ENCODE peak calls at places on chromosomes 13 and 19, in five cellular contexts. Q is stomach, X is tibial nerve, R is SK-N-SH, E is H1. T is an unnamed sample. For H3K4me1 and H3K9me3, the result is how much of the 10 kb centered on the place peaks cover.

GRCh38 chr13:35592457-35592856 is 116.0 kb upstream of the MAB21L1 start:
- DNase-seq in E (no peak), X (no peak), Q (no peak), R (no peak), T (no peak)

GRCh38 chr13:84126671-84127171 is 244.4 kb upstream of the SLITRK1 start:
- DNase-seq in E (no peak), Q (no peak), R (no peak), X (no peak), T (peak)

GRCh38 chr13:51225034-51225433 is 2.8 kb downstream of the FAM124A start:
- DNase-seq in Q (no peak), E (no peak), R (no peak), X (no peak), T (no peak)

GRCh38 chr13:25473864-25474263 is 102.1 kb downstream of the ATP8A2 start:
- DNase-seq in Q (no peak), R (no peak), X (no peak), E (no peak), T (no peak)

GRCh38 chr13:43200736-43201135 is 177.3 kb downstream of the DNAJC15 start:
- DNase-seq in E (no peak), Q (no peak), X (no peak), R (no peak), T (no peak)

GRCh38 chr19:15759962-15760565 is 22.3 kb downstream of the OR10H3 start:
- DNase-seq in R (peak), Q (no peak), E (no peak), X (no peak), T (no peak)

GRCh38 chr19:1172353-1173159 is 1.5 kb downstream of the SBNO2 start:
- DNase-seq in R (peak), X (no peak), E (no peak), Q (peak), T (peak)

GRCh38 chr13:24176351-24177101 is 16.0 kb downstream of the SPATA13 start:
- DNase-seq in Q (no peak), E (no peak), X (no peak), R (no peak), T (no peak)

GRCh38 chr13:50126378-50127016 is 111.3 kb downstream of the KCNRG start:
- DNase-seq in E (no peak), R (no peak), Q (no peak), X (no peak), T (no peak)

GRCh38 chr13:27425918-27426630 is 1.7 kb downstream of the GTF3A start:
- DNase-seq in X (peak), Q (peak), R (peak), E (peak), T (no peak)

GRCh38 chr19:55176116-55176515 is 4.0 kb downstream of the SYT5 start:
- DNase-seq in R (no peak), E (no peak), Q (no peak), X (no peak), T (no peak)

GRCh38 chr19:53971608-53972007 is 8.9 kb downstream of the CACNG8 start:
- DNase-seq in R (no peak), Q (no peak), E (no peak), X (no peak), T (no peak)

GRCh38 chr13:89061821-89062220 is 1390.7 kb downstream of the SLITRK5 start:
- DNase-seq in X (no peak), E (no peak), R (no peak), Q (no peak), T (no peak)

GRCh38 chr13:58165617-58166016 is 534.1 kb downstream of the PCDH17 start:
- DNase-seq in X (no peak), R (no peak), E (no peak), Q (no peak), T (no peak)

GRCh38 chr13:74774252-74774651 is 640.0 kb upstream of the KLF12 start:
- DNase-seq in X (no peak), Q (no peak), E (no peak), R (no peak), T (no peak)

GRCh38 chr19:46959962-46960556 is 59.6 kb upstream of the NPAS1 start:
- DNase-seq in E (no peak), Q (no peak), X (no peak), R (no peak), T (no peak)

GRCh38 chr13:23969672-23970071 is 72.4 kb upstream of the C1QTNF9B start:
- DNase-seq in X (no peak), R (no peak), Q (no peak), E (no peak), T (no peak)

GRCh38 chr19:40312533-40312932 is 27.4 kb upstream of the AKT2 start:
- DNase-seq in X (no peak), R (no peak), Q (no peak), E (no peak), T (no peak)

GRCh38 chr19:10769533-10770491 is 51.9 kb downstream of the DNM2 start:
- DNase-seq in X (peak), R (peak), E (no peak), Q (peak), T (no peak)

GRCh38 chr13:19622189-19622588 is 11.3 kb upstream of the MPHOSPH8 start:
- DNase-seq in Q (no peak), X (no peak), R (no peak), E (no peak), T (no peak)

GRCh38 chr13:20442370-20442769 is 83.3 kb downstream of the CRYL1 start:
- DNase-seq in R (no peak), E (no peak), Q (no peak), X (no peak), T (no peak)

GRCh38 chr13:73429691-73430090 is 370.9 kb downstream of the KLF5 start:
- DNase-seq in X (no peak), R (no peak), E (no peak), Q (no peak), T (no peak)

GRCh38 chr19:17311455-17312248 is 2.3 kb downstream of the DDA1 start:
- DNase-seq in R (no peak), E (no peak), X (no peak), Q (no peak), T (no peak)

GRCh38 chr19:55406869-55407624 is 541 bp downstream of the UBE2S start:
- DNase-seq in Q (peak), R (peak), E (no peak), X (no peak), T (peak)

GRCh38 chr19:55695511-55696290 is 20.7 kb downstream of the EPN1 start:
- DNase-seq in E (no peak), R (no peak), X (no peak), Q (no peak), T (peak)

DNA sequence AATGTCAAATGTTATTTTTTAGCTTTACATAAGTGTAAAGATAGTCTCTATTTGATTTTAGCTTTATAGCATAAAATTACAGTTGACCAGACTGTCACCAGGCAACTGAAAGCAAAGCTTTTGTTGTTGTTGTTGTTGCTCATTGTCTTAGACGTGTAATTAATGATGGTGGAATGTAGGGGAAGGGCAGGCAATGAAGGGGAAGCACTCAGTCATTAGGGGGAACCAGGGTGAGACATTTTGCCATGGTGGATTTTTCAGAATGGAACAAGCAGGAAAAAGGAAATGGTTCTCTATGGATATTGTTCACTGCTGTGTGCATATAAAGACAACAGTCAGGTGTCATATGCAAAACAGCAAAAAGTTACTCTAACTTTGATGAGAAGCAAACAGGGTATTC is 110.2 kb downstream of the LRCH1 start:
- DNase-seq in Q (no peak), E (no peak), R (no peak), X (no peak), T (no peak)
- H3K4me1 ChIP-seq in Q (half or more), E (under half), R (under half), X (under half), T (under half)

GRCh38 chr19:14078406-14078805 is 5.8 kb downstream of the MISP3 start:
- DNase-seq in Q (no peak), X (no peak), R (no peak), E (no peak), T (no peak)

GRCh38 chr19:14085309-14085995 is at the start of gene C19orf67:
- DNase-seq in Q (no peak), R (no peak), E (peak), X (no peak), T (peak)

GRCh38 chr19:14082675-14082960 is 3.0 kb downstream of the C19orf67 start:
- DNase-seq in Q (no peak), R (no peak), X (no peak), E (no peak), T (no peak)

GRCh38 chr19:14081797-14082674 is 3.5 kb downstream of the C19orf67 start:
- DNase-seq in Q (peak), R (no peak), X (no peak), E (no peak), T (peak)

DNA sequence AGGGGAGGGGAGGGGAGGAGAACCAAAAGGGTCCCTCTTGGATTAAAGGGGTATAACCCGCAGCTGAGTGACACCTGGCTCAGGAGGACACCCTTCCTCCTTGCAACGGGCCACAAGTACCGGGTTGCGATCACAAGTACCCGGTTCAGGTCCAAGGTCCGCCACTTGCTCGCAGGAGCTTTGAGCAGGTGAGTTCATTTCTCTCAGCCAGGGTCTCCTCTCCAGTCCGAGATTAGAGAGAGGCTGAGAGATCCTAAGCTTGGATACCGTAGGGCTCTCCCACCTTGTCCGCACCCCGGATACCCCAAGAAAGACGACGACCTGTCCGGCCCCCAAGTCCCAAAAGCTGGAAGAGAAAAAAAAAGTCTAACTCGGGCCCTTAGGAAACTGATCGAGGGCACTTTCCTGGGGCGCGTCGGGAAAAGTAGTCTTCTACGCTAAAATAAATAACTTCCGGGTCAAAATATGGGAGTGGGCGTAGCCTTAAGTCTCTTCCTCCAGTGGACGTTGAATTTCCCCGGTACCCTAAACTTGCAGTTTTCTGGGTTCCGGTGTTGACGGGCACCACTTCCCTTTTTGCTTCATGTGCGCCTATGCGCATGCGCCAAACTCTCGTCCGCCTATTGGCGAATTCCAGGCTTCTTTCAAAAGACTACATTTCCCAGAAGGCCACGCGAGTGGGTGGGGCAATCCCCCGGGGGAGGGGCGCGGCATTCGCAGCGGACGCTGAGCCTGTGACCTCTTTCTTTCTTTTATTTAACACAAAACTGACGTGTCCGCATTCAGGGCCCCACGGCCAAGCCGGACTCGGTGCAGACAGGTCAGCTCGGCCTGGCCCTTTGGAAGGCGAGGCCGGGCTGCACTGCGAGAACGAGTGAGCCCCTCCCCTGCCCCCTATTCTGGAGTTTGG is 4.4 kb downstream of the C19orf67 start:
- DNase-seq in E (peak), X (peak), Q (peak), R (peak), T (peak)
- TF ChIP-seq EP300 in E (no peak), X (peak), Q (no peak), R (no peak), T (no peak)

DNA sequence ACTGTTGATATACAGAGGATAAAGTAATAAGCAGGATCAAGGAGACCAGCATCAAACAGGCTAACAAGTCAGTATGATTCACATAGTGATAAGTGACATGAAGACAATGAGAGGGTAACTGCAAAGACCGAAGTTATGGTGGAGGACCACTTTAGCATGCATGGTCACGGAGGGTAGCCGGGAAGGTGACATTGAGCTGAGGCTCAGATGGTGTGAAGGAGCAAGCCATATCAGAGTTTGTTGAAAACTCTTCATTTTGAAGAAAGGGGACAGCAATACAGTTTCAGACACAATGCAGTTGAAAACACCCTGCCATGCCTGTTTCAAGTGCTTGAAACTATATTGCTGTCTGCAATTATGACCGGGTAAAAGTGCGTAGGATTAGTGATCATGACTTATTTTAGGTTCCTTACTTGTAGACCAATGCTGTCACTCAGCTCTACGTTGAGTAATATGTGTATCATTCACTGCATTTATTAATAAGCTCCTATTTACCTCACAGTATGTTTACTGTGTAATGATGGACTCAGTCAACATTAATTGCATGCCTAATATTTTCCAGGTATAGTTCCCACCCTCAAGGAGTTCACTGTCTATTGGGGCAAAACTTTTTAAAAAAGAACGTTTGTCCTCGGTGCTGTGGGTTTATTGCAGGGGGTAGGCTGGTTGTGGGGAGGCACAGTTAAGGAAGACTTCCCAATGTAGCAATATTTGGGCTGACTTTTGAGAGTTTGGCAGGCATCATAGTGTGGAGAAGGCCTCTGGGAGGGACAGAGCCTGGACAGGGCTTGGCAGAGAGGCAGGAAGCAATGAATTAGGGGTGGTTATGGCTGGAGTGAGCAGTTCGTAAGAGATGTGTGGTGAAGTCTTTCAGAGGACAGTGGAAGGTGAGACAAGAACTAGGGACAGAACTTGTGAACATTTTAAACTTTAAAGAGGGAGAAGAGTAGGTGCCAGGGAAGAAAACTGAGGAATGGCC is 3.2 kb downstream of the UBAC2 start:
- DNase-seq in R (no peak), E (no peak), Q (no peak), X (no peak), T (no peak)
- H3K9me3 ChIP-seq in R (under half), E (under half), Q (under half), X (under half), T (under half)

DNA sequence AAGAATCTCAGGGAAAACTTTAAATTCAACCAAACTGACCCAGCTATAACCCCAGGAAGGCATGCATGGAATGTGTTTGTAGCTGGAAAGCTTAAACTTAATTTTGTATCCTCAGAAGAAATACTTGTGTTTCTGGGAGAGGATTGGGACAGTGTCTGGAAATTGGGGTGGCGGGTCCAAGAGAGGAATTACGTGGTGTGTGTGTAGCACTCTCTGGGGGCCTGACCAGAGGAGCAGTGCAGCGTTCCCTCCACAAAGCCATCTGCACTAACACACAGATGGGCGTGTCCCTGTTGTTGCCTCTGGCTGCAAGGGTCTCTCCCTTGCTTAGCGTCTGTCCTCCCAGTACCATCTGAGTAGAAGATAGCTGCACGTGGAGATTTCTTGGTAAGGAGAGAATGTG is 6.4 kb downstream of the GARRE1 start:
- DNase-seq in Q (no peak), X (no peak), E (no peak), R (no peak), T (no peak)
- H3K4me1 ChIP-seq in Q (half or more), X (under half), E (under half), R (under half), T (under half)

GRCh38 chr13:114065141-114065925 is 67.1 kb downstream of the RASA3 start:
- DNase-seq in X (peak), E (peak), Q (peak), R (peak), T (peak)
- TF ChIP-seq EP300 in X (peak), E (no peak), Q (peak), R (peak), T (peak)

GRCh38 chr19:22528956-22529355 is 105.2 kb upstream of the ZNF492 start:
- DNase-seq in R (no peak), Q (no peak), X (no peak), E (no peak), T (no peak)
- H3K9me3 ChIP-seq in R (under half), Q (under half), X (under half), E (half or more), T (under half)

GRCh38 chr19:50334741-50335421 is 5.7 kb upstream of the KCNC3 start:
- DNase-seq in E (no peak), Q (no peak), X (no peak), R (no peak), T (no peak)
- H3K4me1 ChIP-seq in E (under half), Q (under half), X (under half), R (under half), T (under half)

DNA sequence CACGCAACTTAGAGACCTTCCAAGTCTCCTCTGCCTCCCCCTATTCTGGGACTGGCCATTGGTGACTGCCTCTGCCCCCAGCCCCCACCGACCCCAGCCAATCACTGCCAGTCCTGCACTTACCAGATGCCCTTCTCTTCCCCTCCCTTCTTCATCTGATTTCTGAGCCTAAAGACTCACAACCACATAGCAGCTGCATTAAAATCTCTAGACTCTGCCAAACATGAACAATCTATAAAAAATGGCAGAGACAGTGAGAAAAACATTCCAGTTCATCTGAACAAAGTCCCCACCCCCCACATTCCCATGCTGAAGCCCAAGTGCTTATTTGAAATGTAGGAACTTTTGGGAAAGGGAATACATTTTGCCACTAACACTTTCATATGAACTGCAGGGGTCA is 60.8 kb downstream of the KCTD12 start:
- DNase-seq in R (peak), E (no peak), Q (no peak), X (no peak), T (no peak)
- TF ChIP-seq EP300 in R (no peak), E (no peak), Q (no peak), X (no peak), T (no peak)

GRCh38 chr19:34960940-34961679 is 2.9 kb downstream of the ZNF792 start:
- DNase-seq in R (no peak), E (peak), Q (no peak), X (no peak), T (no peak)
- H3K9me3 ChIP-seq in R (under half), E (half or more), Q (under half), X (half or more), T (half or more)

DNA sequence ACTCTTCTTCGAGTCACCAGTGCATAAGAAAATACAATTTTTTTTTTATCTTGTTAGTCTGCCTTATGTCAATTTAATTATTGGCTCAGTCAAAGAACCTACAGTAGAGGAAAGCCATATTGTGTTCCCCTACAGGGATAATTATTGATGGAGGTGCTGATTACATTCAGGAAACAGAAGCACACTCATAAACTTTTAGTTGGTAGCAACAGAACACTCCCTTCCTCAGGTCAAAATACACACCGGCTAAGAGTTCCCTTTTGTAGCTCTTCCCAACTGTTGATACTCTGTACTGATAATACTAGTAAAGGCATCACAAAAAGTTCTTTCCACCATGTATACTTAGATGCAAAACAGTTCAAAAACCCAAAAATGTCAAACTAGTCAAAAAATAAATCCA is 18.4 kb downstream of the FOXO1 start:
- DNase-seq in Q (no peak), X (no peak), E (no peak), R (peak), T (no peak)
- H3K4me1 ChIP-seq in Q (half or more), X (half or more), E (under half), R (under half), T (half or more)